ENCODE peak calls at places on chromosomes 13 and 19, in four cellular contexts. B, N, Z and C are unnamed samples.

GRCh38 chr13:96946709-96947311 is 47.5 kb downstream of the OXGR1 start:
- DNase-seq in B (no peak), Z (no peak), N (no peak), C (no peak)

GRCh38 chr13:97766749-97767148 is 186.7 kb upstream of the IPO5 start:
- DNase-seq in N (no peak), B (no peak), Z (no peak), C (no peak)

GRCh38 chr19:30857388-30857787 is 485.2 kb downstream of the ZNF536 start:
- DNase-seq in Z (peak), B (no peak), N (no peak), C (no peak)

GRCh38 chr19:39946532-39946931 is 12.1 kb upstream of the FCGBP start:
- DNase-seq in B (no peak), Z (no peak), N (no peak), C (no peak)

GRCh38 chr13:26541041-26541440 is 16.4 kb upstream of the WASF3 start:
- DNase-seq in N (no peak), B (no peak), Z (no peak), C (no peak)

GRCh38 chr19:55638864-55639359 is 1.9 kb upstream of the ZNF580 start:
- DNase-seq in Z (peak), N (no peak), B (no peak), C (no peak)

GRCh38 chr19:3450796-3451411 is 29.4 kb downstream of the SMIM24 start:
- DNase-seq in N (no peak), B (no peak), Z (no peak), C (no peak)

GRCh38 chr19:47469419-47469700 is 2.3 kb downstream of the SLC8A2 start:
- DNase-seq in N (no peak), B (no peak), Z (no peak), C (no peak)

GRCh38 chr13:45132384-45133064 is 12.2 kb downstream of the GTF2F2 start:
- DNase-seq in N (peak), Z (no peak), B (no peak), C (peak)

GRCh38 chr13:35953537-35954206 is 177.5 kb downstream of the DCLK1 start:
- DNase-seq in Z (peak), B (no peak), N (no peak), C (no peak)

GRCh38 chr13:113981611-113982295 is 7.9 kb upstream of the C13orf46 start:
- DNase-seq in Z (no peak), N (no peak), B (peak), C (no peak)

GRCh38 chr19:13314761-13315160 is 164.6 kb downstream of the IER2 start:
- DNase-seq in N (no peak), B (no peak), Z (no peak), C (no peak)

GRCh38 chr19:13315495-13315894 is 165.3 kb downstream of the IER2 start:
- DNase-seq in N (no peak), B (no peak), Z (no peak), C (no peak)

GRCh38 chr19:13318190-13318589 is 168.0 kb downstream of the IER2 start:
- DNase-seq in Z (no peak), B (no peak), N (no peak), C (no peak)
- TF ChIP-seq CTCF in Z (no peak), B (no peak), N (no peak), C (no peak)

DNA sequence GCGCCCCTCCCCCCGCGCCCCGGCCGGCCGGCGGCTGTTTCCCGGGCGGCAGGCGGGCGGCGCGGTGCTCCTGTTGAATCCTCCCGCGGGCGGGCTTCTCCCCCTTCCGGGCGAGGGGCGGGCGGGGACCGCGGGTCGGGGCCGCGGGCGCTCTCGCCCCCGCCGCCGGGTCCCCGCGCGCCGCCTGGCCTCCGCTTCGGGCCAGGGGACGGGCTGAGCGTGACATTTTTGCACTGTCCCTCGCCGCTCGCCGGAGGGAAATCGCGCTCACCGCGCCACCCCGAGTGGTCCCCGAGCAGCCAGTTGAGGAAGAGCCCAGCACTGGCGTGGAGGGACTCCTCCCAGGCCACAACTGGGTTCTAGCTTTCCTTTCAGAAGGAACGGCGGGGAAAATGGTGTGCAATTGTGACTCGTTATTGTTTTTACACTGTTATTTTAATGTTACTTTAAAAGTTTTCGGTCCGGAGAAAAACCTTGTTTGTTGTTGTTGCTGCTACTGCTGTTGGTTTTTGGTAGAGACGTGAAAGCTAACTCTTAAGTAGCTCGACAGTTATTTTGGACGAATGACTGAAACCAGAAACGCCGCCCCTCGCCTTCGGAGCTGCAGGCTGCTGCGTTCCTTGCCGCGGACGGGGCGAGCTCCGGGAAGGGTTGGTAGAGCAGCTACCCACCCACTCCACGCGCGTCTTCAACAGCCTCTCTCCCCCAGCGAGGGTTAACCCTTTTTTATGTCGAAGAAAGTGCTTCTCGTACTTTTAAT is 942 bp downstream of the PDS5B start:
- DNase-seq in Z (peak), B (peak), N (peak), C (peak)
- TF ChIP-seq CTCF in Z (no peak), B (no peak), N (peak), C (no peak)

DNA sequence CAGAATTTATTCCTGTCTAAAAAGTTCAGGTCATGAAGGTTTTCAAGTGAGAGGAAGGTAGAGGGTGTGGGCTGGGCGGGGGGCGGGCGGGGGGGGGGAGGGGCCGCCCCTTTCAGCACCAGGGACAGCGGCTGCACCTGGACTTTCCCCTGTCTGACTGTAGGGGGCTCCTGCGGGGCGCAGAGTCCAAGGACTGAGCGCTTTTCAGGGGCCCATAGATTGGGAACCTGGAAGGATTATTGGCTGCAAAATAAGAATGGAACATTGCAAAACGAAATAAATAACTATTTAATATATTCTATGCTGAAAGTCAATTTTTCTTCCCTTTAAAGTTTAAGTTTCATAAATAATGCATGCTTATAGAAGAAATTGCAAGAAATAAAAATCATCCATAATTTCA is 8.9 kb upstream of the CYP4F3 start:
- DNase-seq in N (no peak), Z (peak), B (no peak), C (no peak)
- TF ChIP-seq CTCF in N (peak), Z (peak), B (no peak), C (no peak)

GRCh38 chr13:78160793-78161192 is 242.2 kb upstream of the EDNRB start:
- DNase-seq in B (no peak), N (peak), Z (no peak), C (peak)
- TF ChIP-seq CTCF in B (no peak), N (no peak), Z (no peak), C (no peak)

DNA sequence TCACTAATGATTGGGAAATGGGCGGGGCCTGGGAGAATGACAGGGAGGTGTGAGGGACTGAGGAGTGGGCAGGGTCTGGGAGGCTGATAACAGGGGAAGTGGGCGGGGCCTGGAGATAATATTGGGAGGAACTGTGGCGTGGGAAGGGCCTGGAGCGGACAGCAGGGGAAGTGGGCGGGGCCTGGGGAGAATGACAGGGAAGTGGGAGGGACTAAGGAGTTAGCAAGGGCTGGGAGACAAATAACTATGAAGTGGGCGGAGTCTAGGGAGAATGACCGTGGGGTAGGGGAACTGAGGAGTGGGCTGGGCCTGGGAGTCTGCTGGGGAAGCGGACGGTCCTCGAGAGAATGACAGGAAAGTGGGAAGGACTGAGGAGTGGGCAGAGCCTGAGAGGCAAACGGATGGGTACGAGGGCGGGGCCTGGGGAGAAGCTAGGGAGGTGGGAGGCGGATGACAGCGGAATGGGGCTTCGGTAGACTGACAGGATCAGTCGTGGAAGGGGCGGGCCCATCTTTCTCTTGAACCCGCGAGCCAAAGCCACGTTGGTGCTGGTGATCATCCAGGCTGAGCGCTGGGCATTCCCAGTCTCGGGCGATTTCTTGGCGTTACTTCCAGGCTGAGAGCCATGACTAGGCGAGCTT is 14.0 kb upstream of the TUBB4A start:
- DNase-seq in B (peak), Z (peak), N (peak), C (peak)
- TF ChIP-seq CTCF in B (no peak), Z (no peak), N (no peak), C (no peak)

DNA sequence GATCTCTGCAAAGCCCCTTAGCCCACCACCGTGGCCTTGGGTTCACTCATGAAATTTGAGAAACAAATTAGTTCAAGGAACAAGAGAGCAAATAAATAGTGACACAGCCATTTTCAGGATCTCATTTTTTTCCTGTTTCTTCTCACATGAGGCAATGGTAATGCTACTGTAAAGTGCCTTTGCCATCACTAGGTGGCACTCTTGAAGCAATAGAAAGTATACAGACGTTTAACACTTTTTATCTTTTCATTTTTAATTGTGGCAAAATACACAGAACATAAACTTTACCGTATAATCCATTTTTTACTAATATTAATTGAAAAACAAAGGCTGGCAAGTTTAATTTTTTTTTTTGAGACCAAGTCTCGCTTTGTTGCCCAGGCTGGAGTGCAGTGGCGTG is 76.9 kb upstream of the ZNF835 start:
- DNase-seq in B (no peak), Z (no peak), N (no peak), C (no peak)
- TF ChIP-seq CTCF in B (no peak), Z (no peak), N (no peak), C (no peak)

DNA sequence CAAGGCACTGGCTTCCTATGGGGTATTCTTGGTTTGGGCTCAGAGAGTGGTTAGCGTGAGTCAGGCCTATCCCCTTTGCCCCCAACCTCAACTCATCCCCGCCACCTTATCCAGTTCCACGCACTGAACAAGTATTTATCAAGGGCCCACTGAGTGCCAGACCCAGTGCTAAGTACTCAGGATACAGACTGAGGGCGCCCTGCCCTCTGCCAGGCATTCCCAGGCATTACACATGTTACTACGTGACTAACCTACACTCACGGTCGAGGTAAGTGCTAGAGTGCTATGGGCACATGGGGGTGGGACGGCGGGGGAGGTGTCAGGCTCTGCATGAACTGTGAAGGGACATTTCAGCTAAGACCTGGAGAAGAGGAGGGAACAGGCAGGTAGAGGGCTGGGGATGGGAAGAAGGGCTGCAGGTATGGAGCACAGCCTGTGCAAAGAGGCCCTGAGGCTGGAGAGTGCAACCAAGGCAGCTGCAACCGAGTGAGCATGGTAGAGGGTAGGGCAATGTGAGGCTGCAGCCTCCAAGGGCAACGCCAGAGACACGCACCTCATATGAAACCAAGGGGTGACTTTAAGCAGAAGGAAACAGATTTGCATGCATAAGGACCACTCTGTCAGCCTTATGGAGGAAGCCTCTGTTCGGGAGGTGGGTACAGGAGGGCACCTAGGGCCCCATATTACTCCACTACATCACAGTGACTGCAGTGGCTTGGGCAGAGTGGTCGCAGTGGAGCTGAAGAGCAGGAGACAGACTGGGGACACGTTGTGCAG is 22.5 kb downstream of the DHRS12 start:
- DNase-seq in Z (peak), B (no peak), N (peak), C (no peak)
- TF ChIP-seq CTCF in Z (no peak), B (no peak), N (peak), C (no peak)

GRCh38 chr19:42092350-42092749 is 16.4 kb downstream of the ZNF574 start:
- DNase-seq in B (no peak), Z (peak), N (no peak), C (peak)
- TF ChIP-seq CTCF in B (no peak), Z (no peak), N (peak), C (peak)

GRCh38 chr13:31053098-31053497 is 108.6 kb downstream of the HSPH1 start:
- DNase-seq in B (no peak), Z (no peak), N (no peak), C (no peak)

GRCh38 chr13:31055589-31055988 is 106.1 kb downstream of the HSPH1 start:
- DNase-seq in N (no peak), Z (no peak), B (no peak), C (no peak)

GRCh38 chr13:31053896-31054295 is 107.8 kb downstream of the HSPH1 start:
- DNase-seq in N (no peak), Z (no peak), B (no peak), C (no peak)

GRCh38 chr13:31054632-31055031 is 107.1 kb downstream of the HSPH1 start:
- DNase-seq in Z (no peak), N (no peak), B (no peak), C (no peak)

DNA sequence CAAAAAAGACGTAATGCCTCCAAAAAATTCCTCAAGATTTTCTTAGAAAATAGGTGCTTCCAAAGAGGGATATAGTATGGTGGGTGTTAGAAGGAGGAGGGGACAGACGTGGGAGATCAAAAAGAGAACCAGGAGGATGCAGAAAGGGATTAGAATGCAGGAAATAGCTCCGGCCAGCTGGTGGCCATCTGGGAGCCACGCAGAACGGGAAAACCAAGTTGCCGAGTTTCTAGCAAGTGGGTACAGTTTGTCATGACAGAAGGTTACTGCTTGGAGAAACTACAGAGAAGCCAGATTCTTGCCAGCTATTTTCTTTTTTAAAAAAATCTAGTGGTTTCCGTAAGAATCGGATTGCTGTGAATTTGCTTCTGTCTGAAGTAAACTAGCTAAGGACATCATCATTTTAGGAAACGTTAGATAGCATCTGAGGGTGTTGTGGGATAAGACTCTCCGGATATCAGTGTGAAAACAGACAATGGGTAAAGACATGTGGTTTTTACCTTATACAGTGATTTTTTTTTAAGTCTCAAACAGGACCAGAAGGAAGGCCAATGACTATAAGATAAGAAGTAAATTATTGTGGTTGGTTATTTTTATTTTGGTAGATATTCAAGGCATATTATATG is 104.9 kb downstream of the HSPH1 start:
- DNase-seq in Z (no peak), B (no peak), N (no peak), C (no peak)
- TF ChIP-seq CTCF in Z (no peak), B (no peak), N (no peak), C (no peak)

GRCh38 chr13:112333756-112334543 is 42.2 kb upstream of the SPACA7 start:
- DNase-seq in Z (no peak), B (no peak), N (no peak), C (no peak)

GRCh38 chr13:112330479-112331407 is 45.4 kb upstream of the SPACA7 start:
- DNase-seq in Z (no peak), N (no peak), B (no peak), C (no peak)

GRCh38 chr13:112332727-112333126 is 43.4 kb upstream of the SPACA7 start:
- DNase-seq in N (no peak), Z (no peak), B (no peak), C (no peak)

GRCh38 chr13:112331675-112332074 is 44.5 kb upstream of the SPACA7 start:
- DNase-seq in N (no peak), Z (no peak), B (no peak), C (no peak)

DNA sequence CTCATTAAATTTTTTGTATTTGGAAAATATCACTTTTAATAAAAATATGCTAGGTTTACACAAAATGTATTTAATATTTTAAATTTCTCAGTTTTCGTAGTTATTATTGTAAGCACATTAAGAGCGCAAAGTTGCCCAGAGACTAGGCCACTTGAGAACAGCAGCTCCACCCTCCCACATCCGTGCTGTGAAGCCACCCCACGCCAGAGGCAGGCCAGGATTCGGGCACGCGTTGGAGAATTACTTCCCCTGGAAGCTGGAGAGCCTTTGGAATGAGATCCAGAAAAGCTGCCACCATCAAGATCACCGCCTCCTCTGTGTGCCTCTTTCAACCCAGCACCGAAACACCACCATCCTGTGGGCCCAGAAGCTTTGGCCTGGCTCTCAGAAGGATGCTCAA is 41.0 kb upstream of the SPACA7 start:
- DNase-seq in Z (no peak), B (no peak), N (no peak), C (no peak)
- TF ChIP-seq CTCF in Z (no peak), B (no peak), N (no peak), C (no peak)